ENCODE peak calls at places on chromosomes 16 and 17, in six cellular contexts. N, P, G, I, L and D are unnamed samples.

GRCh38 chr17:39927928-39928867 is 666 bp downstream of the LRRC3C start:
- DNase-seq in N (peak), P (peak), G (peak), I (peak), L (no peak), D (no peak)

GRCh38 chr16:4214215-4214621 is 27.7 kb downstream of the SRL start:
- DNase-seq in N (no peak), P (peak), G (no peak), I (peak), L (no peak), D (no peak)

GRCh38 chr16:66085651-66086050 is 280.8 kb upstream of the CDH5 start:
- DNase-seq in N (no peak), P (no peak), G (no peak), I (no peak), L (no peak), D (no peak)

GRCh38 chr17:61661135-61661534 is 70.1 kb upstream of the NACA2 start:
- DNase-seq in N (no peak), P (no peak), G (no peak), I (no peak), L (no peak), D (no peak)

GRCh38 chr17:72691601-72692000 is 400.9 kb downstream of the SLC39A11 start:
- DNase-seq in N (no peak), P (no peak), G (no peak), I (no peak), L (no peak), D (no peak)

GRCh38 chr16:77359065-77359502 is 75.8 kb downstream of the ADAMTS18 start:
- DNase-seq in N (no peak), P (peak), G (peak), I (peak), L (no peak), D (no peak)

GRCh38 chr17:77591231-77591785 is 367.2 kb upstream of the TNRC6C start:
- DNase-seq in N (no peak), P (no peak), G (no peak), I (no peak), L (no peak), D (no peak)

GRCh38 chr16:47019563-47019962 is 46.1 kb upstream of the DNAJA2 start:
- DNase-seq in N (no peak), P (no peak), G (peak), I (no peak), L (no peak), D (peak)

GRCh38 chr17:42050360-42051012 is at the start of gene C17orf113:
- DNase-seq in N (peak), P (peak), G (peak), I (peak), L (no peak), D (peak)

GRCh38 chr17:66542183-66542966 is 240.0 kb downstream of the PRKCA start:
- DNase-seq in N (no peak), P (no peak), G (no peak), I (no peak), L (peak), D (peak)

GRCh38 chr17:72719582-72720493 is 372.6 kb downstream of the SLC39A11 start:
- DNase-seq in N (no peak), P (no peak), G (no peak), I (no peak), L (no peak), D (peak)

GRCh38 chr17:78391843-78392242 is 13.4 kb downstream of the PGS1 start:
- DNase-seq in N (no peak), P (no peak), G (peak), I (no peak), L (no peak), D (no peak)

GRCh38 chr16:12874135-12874534 is 27.3 kb upstream of the SHISA9 start:
- DNase-seq in N (no peak), P (peak), G (peak), I (no peak), L (no peak), D (no peak)

GRCh38 chr16:88202207-88202745 is 180.5 kb upstream of the ZNF469 start:
- DNase-seq in N (no peak), P (no peak), G (no peak), I (no peak), L (no peak), D (no peak)

GRCh38 chr17:16377804-16378400 is 3.0 kb upstream of the UBB start:
- DNase-seq in N (no peak), P (peak), G (peak), I (peak), L (no peak), D (no peak)

GRCh38 chr16:28903344-28904042 is 21.5 kb downstream of the RABEP2 start:
- DNase-seq in N (no peak), P (no peak), G (no peak), I (no peak), L (no peak), D (no peak)
- TF ChIP-seq MAX in N (no peak), P (no peak), G (no peak), I (no peak), L (no peak), D (no peak)

DNA sequence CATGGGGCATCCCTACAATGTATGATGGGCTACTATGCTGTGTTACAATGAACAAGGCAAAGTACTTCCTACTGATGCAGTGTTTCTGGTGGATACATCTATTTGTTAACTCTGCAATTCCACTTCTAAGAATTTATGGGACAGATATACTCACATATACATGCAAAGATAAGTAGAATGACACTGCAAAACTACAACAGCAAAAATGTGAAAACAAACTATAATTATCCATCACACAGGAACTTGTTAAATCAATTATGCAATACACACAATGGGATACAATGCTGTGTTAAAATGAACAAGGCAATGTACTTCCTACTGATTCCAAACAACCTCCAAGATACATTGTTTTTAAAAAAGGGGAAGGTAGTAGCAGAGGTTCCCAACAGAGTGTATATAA is 3.2 kb downstream of the DDX52 start:
- DNase-seq in N (no peak), P (no peak), G (peak), I (no peak), L (no peak), D (peak)
- TF ChIP-seq MYC in N (no peak), P (no peak), G (no peak), I (no peak), L (no peak), D (no peak)

DNA sequence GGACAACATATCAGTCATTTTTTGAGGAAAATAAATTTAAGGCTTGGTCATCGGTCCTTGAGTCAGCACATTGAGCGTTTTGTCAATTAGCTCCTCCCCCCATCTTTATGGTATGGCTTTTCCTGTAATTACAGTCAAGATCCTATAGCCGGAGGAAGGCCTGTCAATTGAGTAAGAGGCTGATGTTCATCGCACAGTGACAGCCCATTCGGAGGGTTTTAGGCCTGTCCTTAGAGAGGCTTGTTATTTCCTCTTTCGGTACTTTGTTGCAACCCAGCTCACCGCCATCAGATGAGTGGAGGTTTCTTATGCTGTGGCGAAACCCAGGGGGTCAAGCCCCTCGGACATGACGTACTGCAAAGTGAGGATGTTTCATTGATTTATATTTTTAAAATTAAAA is 395.2 kb downstream of the WWOX start:
- DNase-seq in N (no peak), P (no peak), G (no peak), I (no peak), L (no peak), D (peak)
- TF ChIP-seq CTCF in N (no peak), P (no peak), G (no peak), I (no peak), L (no peak), D (no peak)

DNA sequence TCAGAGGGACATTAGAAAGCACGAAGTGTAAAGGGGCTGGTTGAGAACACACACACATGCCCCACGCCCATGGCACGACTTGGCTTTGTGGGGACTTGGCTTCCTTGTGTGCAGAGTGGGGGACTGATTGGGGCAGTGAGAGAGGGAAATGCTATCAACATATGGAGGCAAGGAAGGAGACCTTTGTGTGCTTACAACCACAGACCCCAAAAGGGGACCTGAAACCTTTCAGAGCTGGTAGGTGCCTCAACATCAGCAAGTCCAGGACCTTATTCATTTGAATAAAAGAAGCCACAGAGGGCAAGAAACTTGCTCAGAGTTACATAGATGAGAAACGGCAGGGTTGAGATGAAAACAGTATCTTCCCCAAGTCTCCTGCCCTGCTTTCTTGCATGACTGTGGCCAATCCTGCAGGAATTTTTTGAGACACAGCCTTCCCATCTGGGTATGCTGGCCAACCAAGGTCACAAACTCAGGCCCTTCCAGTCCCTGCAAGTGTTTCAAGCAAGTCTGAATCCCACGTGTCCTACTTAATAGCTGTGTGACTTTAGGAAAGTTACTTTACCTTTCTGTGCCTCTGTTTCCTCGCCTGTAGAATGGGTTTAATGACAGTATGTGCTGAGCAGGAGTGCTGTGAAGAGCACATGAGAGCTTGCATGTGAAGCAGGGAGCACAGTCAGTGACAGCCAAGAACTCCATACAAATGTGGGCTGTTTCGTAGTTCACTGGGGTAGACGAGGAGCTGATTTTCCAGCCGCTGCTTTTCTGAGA is 26.2 kb downstream of the C16orf78 start:
- DNase-seq in N (no peak), P (no peak), G (no peak), I (no peak), L (peak), D (no peak)
- TF ChIP-seq MAX in N (no peak), P (no peak), G (no peak), I (no peak), L (no peak), D (no peak)

GRCh38 chr17:62901544-62901943 is 64.5 kb upstream of the TANC2 start:
- DNase-seq in N (no peak), P (no peak), G (no peak), I (no peak), L (no peak), D (no peak)

GRCh38 chr17:62897706-62898105 is 68.3 kb upstream of the TANC2 start:
- DNase-seq in N (no peak), P (no peak), G (peak), I (no peak), L (no peak), D (no peak)

GRCh38 chr17:62900096-62900495 is 65.9 kb upstream of the TANC2 start:
- DNase-seq in N (no peak), P (no peak), G (no peak), I (no peak), L (no peak), D (no peak)

GRCh38 chr17:62898239-62898864 is 67.7 kb upstream of the TANC2 start:
- DNase-seq in N (no peak), P (no peak), G (peak), I (no peak), L (no peak), D (no peak)

GRCh38 chr17:62899349-62899748 is 66.7 kb upstream of the TANC2 start:
- DNase-seq in N (no peak), P (no peak), G (no peak), I (no peak), L (no peak), D (peak)
- TF ChIP-seq MYC in N (no peak), P (no peak), G (no peak), I (no peak), L (no peak), D (no peak)

GRCh38 chr16:49651980-49652379 is 203.9 kb downstream of the ZNF423 start:
- DNase-seq in N (no peak), P (no peak), G (no peak), I (no peak), L (no peak), D (no peak)
- TF ChIP-seq CTCF in N (no peak), P (no peak), G (no peak), I (no peak), L (no peak), D (no peak)

GRCh38 chr16:14283786-14284185 is 212.7 kb downstream of the MRTFB start:
- DNase-seq in N (no peak), P (no peak), G (no peak), I (no peak), L (no peak), D (no peak)

GRCh38 chr16:14285542-14286380 is 214.6 kb downstream of the MRTFB start:
- DNase-seq in N (peak), P (peak), G (peak), I (peak), L (peak), D (peak)

GRCh38 chr16:14284371-14284770 is 213.3 kb downstream of the MRTFB start:
- DNase-seq in N (no peak), P (no peak), G (no peak), I (no peak), L (no peak), D (no peak)

GRCh38 chr16:14284930-14285541 is 213.9 kb downstream of the MRTFB start:
- DNase-seq in N (no peak), P (peak), G (peak), I (peak), L (no peak), D (no peak)

DNA sequence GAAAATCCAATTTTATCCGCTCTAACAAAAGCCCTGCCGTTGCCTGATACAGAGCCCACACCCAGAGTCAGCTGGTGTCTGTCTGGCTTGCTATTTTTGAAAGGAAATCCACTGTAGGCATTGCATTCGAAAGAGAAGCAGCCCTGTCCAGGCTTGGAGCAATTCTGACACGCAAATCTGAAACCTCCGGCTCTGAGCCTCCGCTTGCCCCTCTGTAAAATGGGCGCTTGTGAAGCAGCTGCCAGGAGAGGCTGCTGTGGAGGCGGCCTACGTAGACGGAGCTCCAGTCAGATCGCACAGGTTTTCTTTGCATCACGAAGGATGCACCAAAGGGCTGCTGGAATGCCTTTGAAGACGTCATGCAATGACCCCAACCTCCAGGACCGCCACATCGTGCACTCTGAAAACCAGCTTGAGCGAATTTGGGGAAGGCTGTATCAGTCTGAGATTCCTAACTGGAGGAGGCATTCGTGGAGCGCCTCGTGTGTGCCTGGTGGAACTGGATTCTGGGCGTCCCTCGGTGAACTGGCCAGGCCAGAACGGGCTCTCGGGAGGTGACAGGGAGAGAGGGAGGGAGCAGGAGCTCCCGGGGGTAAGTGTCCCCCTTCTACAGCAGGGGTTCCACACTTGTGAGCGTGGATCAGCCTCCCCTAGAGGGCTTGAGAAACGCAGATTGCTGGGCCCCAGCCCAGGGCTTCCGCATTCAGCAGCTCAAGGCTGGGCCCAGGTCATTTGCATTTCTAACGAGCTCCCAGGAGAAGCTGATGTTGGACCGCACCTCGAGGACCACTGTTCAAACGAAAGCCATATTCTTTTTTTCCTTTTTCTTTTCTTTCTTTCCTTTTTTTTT is 215.5 kb downstream of the MRTFB start:
- DNase-seq in N (no peak), P (no peak), G (peak), I (no peak), L (no peak), D (no peak)
- TF ChIP-seq MAX in N (no peak), P (no peak), G (no peak), I (no peak), L (peak), D (no peak)

GRCh38 chr17:76498886-76499667 is 2.1 kb downstream of the RHBDF2 start:
- DNase-seq in N (no peak), P (peak), G (no peak), I (peak), L (peak), D (no peak)

GRCh38 chr17:76500074-76500744 is 1.0 kb downstream of the RHBDF2 start:
- DNase-seq in N (no peak), P (no peak), G (no peak), I (no peak), L (no peak), D (peak)

GRCh38 chr17:76496464-76496863 is 4.8 kb downstream of the RHBDF2 start:
- DNase-seq in N (no peak), P (no peak), G (no peak), I (no peak), L (no peak), D (no peak)

GRCh38 chr17:76497699-76497978 is 3.6 kb downstream of the RHBDF2 start:
- DNase-seq in N (no peak), P (no peak), G (no peak), I (no peak), L (no peak), D (no peak)

GRCh38 chr17:76497979-76498885 is 3.0 kb downstream of the RHBDF2 start:
- DNase-seq in N (no peak), P (peak), G (peak), I (peak), L (no peak), D (no peak)
- TF ChIP-seq MYC in N (no peak), P (no peak), G (no peak), I (peak), L (no peak), D (no peak)